ENCODE peak calls at places on chromosomes 6 and 20, in four cellular contexts. Q is ovary, B is esophagus muscularis mucosa, X is breast epithelium. H is an unnamed sample.

GRCh38 chr6:14984454-14984853 is 261.4 kb upstream of the JARID2 start:
- DNase-seq in B (no peak), Q (peak), X (peak), H (peak)

GRCh38 chr6:142542704-142543233 is 241.0 kb downstream of the ADGRG6 start:
- DNase-seq in B (peak), X (peak), Q (peak), H (peak)

GRCh38 chr20:34705383-34706021 is 1.4 kb downstream of the TP53INP2 start:
- DNase-seq in B (no peak), X (peak), Q (no peak), H (no peak)

GRCh38 chr20:276620-277495 is 13.7 kb downstream of the C20orf96 start:
- DNase-seq in B (no peak), X (no peak), Q (no peak), H (no peak)

GRCh38 chr6:149846321-149846720 is 17.8 kb downstream of the LRP11 start:
- DNase-seq in Q (no peak), B (no peak), X (peak), H (no peak)

GRCh38 chr6:27332692-27333641 is 20.9 kb upstream of the POM121L2 start:
- DNase-seq in B (no peak), Q (peak), X (no peak), H (no peak)

GRCh38 chr6:70371454-70372105 is 41.7 kb upstream of the FAM135A start:
- DNase-seq in X (no peak), B (no peak), Q (no peak), H (no peak)

GRCh38 chr20:51575486-51575885 is 33.0 kb upstream of the NFATC2 start:
- DNase-seq in B (no peak), X (no peak), Q (no peak), H (no peak)

GRCh38 chr6:73854998-73855718 is 159.2 kb downstream of the CD109 start:
- DNase-seq in X (no peak), B (no peak), Q (no peak), H (peak)

GRCh38 chr6:79607000-79607399 is 24.1 kb upstream of the SH3BGRL2 start:
- DNase-seq in B (no peak), Q (no peak), X (no peak), H (no peak)

GRCh38 chr20:51440589-51440988 is 101.9 kb downstream of the NFATC2 start:
- DNase-seq in B (no peak), X (no peak), Q (no peak), H (no peak)

GRCh38 chr20:64181391-64181790 is 17.1 kb downstream of the MYT1 start:
- DNase-seq in X (no peak), B (no peak), Q (no peak), H (no peak)

GRCh38 chr6:38612386-38612965 is 27.3 kb downstream of the BTBD9 start:
- DNase-seq in X (no peak), B (no peak), Q (no peak), H (no peak)

GRCh38 chr20:49236301-49236700 is 17.1 kb downstream of the DDX27 start:
- DNase-seq in X (no peak), Q (no peak), B (no peak), H (no peak)

GRCh38 chr6:14894105-14894504 is 351.8 kb upstream of the JARID2 start:
- DNase-seq in X (no peak), B (no peak), Q (no peak), H (no peak)

GRCh38 chr6:167733740-167734661 is 92.7 kb upstream of the AFDN start:
- DNase-seq in X (peak), B (no peak), Q (peak), H (no peak)

GRCh38 chr6:170091639-170092579 is 199.0 kb downstream of the DLL1 start:
- DNase-seq in B (no peak), Q (peak), X (no peak), H (no peak)

GRCh38 chr6:158519761-158520160 is 40.1 kb upstream of the TMEM181 start:
- DNase-seq in Q (no peak), X (no peak), B (no peak), H (no peak)

GRCh38 chr6:14713008-14713452 is 532.8 kb upstream of the JARID2 start:
- DNase-seq in X (peak), Q (peak), B (no peak), H (no peak)

GRCh38 chr6:167795321-167795811 is 31.3 kb upstream of the AFDN start:
- DNase-seq in B (peak), Q (no peak), X (no peak), H (no peak)

GRCh38 chr6:87907521-87907920 is 140.1 kb upstream of the SPACA1 start:
- DNase-seq in X (no peak), B (no peak), Q (no peak), H (no peak)

GRCh38 chr6:134600671-134601070 is 282.8 kb upstream of the SGK1 start:
- DNase-seq in X (no peak), B (no peak), Q (no peak), H (no peak)

GRCh38 chr20:711526-711925 is 35.9 kb upstream of the SCRT2 start:
- DNase-seq in B (no peak), Q (no peak), X (no peak), H (no peak)

GRCh38 chr6:154705471-154706113 is 27.6 kb upstream of the SCAF8 start:
- DNase-seq in B (no peak), X (no peak), Q (no peak), H (no peak)

GRCh38 chr20:24206995-24207394 is 218.4 kb upstream of the GGTLC1 start:
- DNase-seq in B (no peak), X (no peak), Q (no peak), H (no peak)

GRCh38 chr6:47098570-47098993 is 56.5 kb upstream of the ADGRF1 start:
- DNase-seq in X (no peak), Q (no peak), B (no peak), H (no peak)

GRCh38 chr20:33262658-33263065 is 20.4 kb upstream of the BPIFB1 start:
- DNase-seq in B (no peak), X (no peak), Q (no peak), H (peak)

GRCh38 chr6:31203345-31203979 is 33.0 kb upstream of the POU5F1 start:
- DNase-seq in Q (no peak), X (peak), B (no peak), H (no peak)
- TF ChIP-seq POLR2A in Q (no peak), X (no peak), B (peak), H (no peak)

GRCh38 chr6:152206072-152206818 is 398.8 kb downstream of the ESR1 start:
- DNase-seq in B (no peak), X (no peak), Q (no peak), H (peak)
- TF ChIP-seq CTCF in B (peak), X (peak), Q (no peak), H (no peak)

DNA sequence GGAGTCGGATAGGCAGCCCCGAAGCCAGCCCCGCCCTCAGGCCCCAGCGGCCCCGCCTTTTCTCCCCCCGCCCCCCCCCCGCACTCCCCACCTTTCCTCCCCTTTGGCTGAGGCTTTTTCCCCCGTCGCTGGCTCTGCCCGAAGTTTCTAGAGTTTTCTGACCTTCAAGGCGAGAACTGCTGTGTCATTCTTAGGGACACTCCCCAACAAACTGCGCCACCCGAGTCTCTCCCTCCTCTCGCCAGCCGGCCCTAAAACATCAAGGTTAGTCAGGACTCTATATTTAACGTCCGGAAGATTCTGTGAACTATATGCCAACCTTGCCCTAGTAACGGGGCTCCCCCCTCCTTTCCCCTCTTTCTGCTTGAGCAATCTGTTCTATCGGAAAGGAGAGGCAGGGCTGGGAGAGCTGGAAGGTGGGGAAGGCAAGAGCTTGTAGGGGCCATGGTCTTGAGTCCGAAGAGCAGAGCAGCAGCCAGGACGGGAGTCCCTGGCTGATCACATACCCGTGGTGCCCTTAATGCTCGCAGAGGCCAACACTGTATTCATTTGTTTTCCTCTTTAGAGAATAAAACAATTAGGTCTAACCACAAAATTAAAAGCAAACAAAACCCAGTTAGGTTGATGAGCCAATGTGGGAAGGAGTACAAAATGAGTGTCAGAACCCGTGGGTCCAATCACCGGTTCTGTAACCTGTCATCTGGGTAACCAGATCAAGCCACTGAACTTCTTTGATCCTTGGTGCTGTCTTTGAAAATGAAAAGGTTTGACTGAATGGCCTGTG is 5.3 kb upstream of the HSPA1B start:
- DNase-seq in Q (peak), B (peak), X (peak), H (peak)
- TF ChIP-seq POLR2A in Q (peak), B (peak), X (peak), H (peak)

DNA sequence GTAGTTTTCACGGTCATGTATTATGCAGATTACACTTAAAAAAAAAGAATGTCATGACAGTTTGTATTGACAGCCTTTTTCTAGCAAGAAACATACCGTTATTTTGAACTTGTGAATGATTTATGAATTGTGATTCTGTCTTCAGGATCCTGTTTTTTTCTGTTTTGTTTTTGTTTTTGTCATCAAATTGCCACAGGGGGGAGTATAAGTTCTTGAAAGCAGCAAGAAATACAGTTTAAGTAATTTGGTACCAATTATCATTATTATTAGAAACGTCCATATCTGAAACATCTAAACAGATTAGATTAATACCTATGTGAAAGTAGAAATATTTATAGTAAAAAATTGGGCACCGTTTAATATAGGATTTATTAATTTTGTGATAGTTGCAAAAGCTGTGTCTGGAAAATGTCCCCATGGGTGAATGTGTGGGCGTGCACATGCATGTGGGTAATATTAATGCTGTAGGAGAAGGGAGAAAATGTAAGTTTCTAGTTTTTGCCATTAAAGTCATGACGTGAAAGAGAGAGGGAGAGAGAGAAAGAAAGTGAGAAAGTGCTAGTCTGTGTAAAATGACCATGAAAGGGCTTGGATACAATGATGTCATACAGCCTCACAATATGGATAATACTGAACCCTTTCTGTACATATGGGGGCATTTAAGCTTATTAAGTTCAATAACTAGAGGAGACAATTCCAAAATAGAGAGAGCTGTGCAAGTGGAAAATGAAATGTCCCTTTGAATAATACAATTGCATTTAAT is 9.4 kb upstream of the CCN2 start:
- DNase-seq in X (no peak), Q (no peak), B (no peak), H (no peak)
- TF ChIP-seq CTCF in X (no peak), Q (no peak), B (peak), H (peak)

H was measured in tibial nerve.